ENCODE peak calls at places on chromosomes 13 and 19, in four cellular contexts. K is aorta, R is neural progenitor cell, H is HAP-1. J is an unnamed sample.

GRCh38 chr13:113207890-113208423 is 512 bp downstream of the PCID2 start:
- DNase-seq in K (peak; percentile 62), R (peak; percentile 76), H (peak; percentile 48), J (no peak)

GRCh38 chr13:104106705-104107393 is 1040.6 kb upstream of the SLC10A2 start:
- DNase-seq in K (no peak), R (no peak), H (no peak), J (no peak)

GRCh38 chr13:32025730-32026129 is 5.8 kb upstream of the FRY start:
- DNase-seq in K (no peak), R (peak; percentile 93), H (peak; percentile 63), J (no peak)

GRCh38 chr19:39407644-39408391 is 1.2 kb downstream of the ZFP36 start:
- DNase-seq in K (peak; percentile 72), R (peak; percentile 13), H (no peak), J (peak; percentile 88)

GRCh38 chr13:110520431-110521295 is 40.9 kb downstream of the RAB20 start:
- DNase-seq in K (peak; percentile 94), R (no peak), H (no peak), J (peak; percentile 91)

GRCh38 chr19:51743405-51743804 is 8.3 kb downstream of the FPR1 start:
- DNase-seq in K (no peak), R (no peak), H (no peak), J (no peak)

GRCh38 chr13:102289606-102290005 is 112.2 kb downstream of the FGF14 start:
- DNase-seq in K (no peak), R (no peak), H (no peak), J (no peak)

GRCh38 chr19:14061751-14062557 is at the start of gene PALM3:
- DNase-seq in K (no peak), R (no peak), H (no peak), J (no peak)

GRCh38 chr19:15107056-15108010 is at the start of gene SYDE1:
- DNase-seq in K (peak; percentile 70), R (peak; percentile 89), H (peak; percentile 71), J (no peak)

GRCh38 chr19:54448037-54448773 is 794 bp upstream of the LENG8 start:
- DNase-seq in K (peak; percentile 81), R (peak; percentile 75), H (peak; percentile 69), J (peak; percentile 84)

GRCh38 chr19:57807541-57807940 is 7.2 kb downstream of the ZNF552 start:
- DNase-seq in K (no peak), R (no peak), H (no peak), J (peak; percentile 6)

GRCh38 chr13:47289578-47289977 is 392.7 kb upstream of the HTR2A start:
- DNase-seq in K (no peak), R (peak; percentile 32), H (no peak), J (no peak)

GRCh38 chr19:42176649-42176989 is 40.9 kb downstream of the DEDD2 start:
- DNase-seq in K (no peak), R (peak; percentile 76), H (no peak), J (no peak)

GRCh38 chr19:51094696-51095279 is 12.1 kb upstream of the KLK14 start:
- DNase-seq in K (no peak), R (peak; percentile 84), H (peak; percentile 72), J (no peak)

GRCh38 chr19:8017808-8018207 is 12.4 kb upstream of the ELAVL1 start:
- DNase-seq in K (no peak), R (peak; percentile 52), H (peak; percentile 57), J (no peak)

GRCh38 chr19:32201661-32202060 is 143.7 kb upstream of the ZNF507 start:
- DNase-seq in K (no peak), R (peak; percentile 21), H (no peak), J (no peak)

GRCh38 chr19:1651548-1652394 is 644 bp downstream of the TCF3 start:
- DNase-seq in K (peak; percentile 67), R (peak; percentile 79), H (peak; percentile 46), J (no peak)

GRCh38 chr19:35154535-35155406 is at the start of gene FXYD5:
- DNase-seq in K (peak; percentile 85), R (peak; percentile 72), H (peak; percentile 82), J (peak; percentile 86)

GRCh38 chr13:110680852-110681251 is 25.1 kb downstream of the CARS2 start:
- DNase-seq in K (no peak), R (peak; percentile 46), H (peak; percentile 45), J (no peak)

GRCh38 chr19:9877775-9878510 is 42.8 kb downstream of the PIN1 start:
- DNase-seq in K (no peak), R (no peak), H (no peak), J (no peak)

GRCh38 chr13:27728271-27728670 is 64.0 kb upstream of the GSX1 start:
- DNase-seq in K (no peak), R (peak; percentile 55), H (peak; percentile 42), J (no peak)

GRCh38 chr19:18461471-18461870 is 23.5 kb upstream of the ISYNA1 start:
- DNase-seq in K (no peak), R (no peak), H (no peak), J (no peak)

GRCh38 chr13:113008841-113009240 is 39.8 kb downstream of the MCF2L start:
- DNase-seq in K (no peak), R (no peak), H (no peak), J (no peak)

GRCh38 chr19:3383121-3383722 is 16.8 kb downstream of the NFIC start:
- DNase-seq in K (peak; percentile 72), R (no peak), H (no peak), J (no peak)

GRCh38 chr19:3387645-3388589 is 21.5 kb downstream of the NFIC start:
- DNase-seq in K (peak; percentile 93), R (no peak), H (no peak), J (peak; percentile 93)

GRCh38 chr19:3389446-3389778 is 23.0 kb downstream of the NFIC start:
- DNase-seq in K (no peak), R (no peak), H (no peak), J (no peak)

GRCh38 chr19:3389876-3390361 is 23.5 kb downstream of the NFIC start:
- DNase-seq in K (no peak), R (peak; percentile 73), H (no peak), J (no peak)

DNA sequence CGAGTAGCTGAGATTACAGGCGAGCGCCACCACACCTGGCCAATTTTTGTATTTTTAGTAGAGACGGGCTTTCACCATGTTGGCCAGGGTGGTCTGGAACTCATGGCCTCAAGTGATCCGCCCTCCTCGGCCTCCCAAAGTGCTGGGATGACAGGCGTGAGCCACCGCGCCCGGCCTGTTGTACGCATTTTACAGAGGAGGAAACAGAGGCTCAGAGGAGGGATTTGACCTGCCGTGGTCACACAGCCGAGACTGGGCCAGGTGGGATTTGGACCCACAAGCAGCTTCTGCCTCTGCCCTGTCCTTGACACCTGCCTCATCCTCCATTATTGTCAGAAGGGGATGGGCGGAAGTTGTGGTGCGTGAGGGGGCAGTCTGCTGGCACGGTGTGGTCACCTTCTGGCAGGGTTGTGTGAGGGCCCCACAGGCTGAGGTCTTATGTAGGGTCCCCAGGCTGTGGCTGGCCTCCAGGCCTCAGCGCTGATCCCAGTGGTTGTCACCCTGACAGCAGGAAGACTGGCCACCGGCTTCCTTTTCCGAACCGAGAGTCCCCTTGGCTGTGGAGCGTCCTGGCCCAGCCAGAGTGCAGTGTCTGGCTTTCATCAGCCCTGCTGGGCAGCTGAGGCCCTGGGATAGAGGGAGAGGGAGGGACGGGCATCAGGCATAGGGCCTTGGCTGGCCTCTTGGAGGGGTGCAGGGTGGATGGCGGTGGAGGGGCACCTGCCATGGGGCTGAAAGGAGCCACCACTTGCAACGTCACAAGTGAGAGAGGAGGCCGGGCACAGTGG is 20.3 kb downstream of the NFIC start:
- DNase-seq in K (no peak), R (no peak), H (no peak), J (no peak)
- H3K4me1 ChIP-seq in K (no peaks in the 10 kb centered on the region), R (peaks cover 8% of the 10 kb centered on the region), H (no peaks in the 10 kb centered on the region), J (peaks cover 90% of the 10 kb centered on the region)

DNA sequence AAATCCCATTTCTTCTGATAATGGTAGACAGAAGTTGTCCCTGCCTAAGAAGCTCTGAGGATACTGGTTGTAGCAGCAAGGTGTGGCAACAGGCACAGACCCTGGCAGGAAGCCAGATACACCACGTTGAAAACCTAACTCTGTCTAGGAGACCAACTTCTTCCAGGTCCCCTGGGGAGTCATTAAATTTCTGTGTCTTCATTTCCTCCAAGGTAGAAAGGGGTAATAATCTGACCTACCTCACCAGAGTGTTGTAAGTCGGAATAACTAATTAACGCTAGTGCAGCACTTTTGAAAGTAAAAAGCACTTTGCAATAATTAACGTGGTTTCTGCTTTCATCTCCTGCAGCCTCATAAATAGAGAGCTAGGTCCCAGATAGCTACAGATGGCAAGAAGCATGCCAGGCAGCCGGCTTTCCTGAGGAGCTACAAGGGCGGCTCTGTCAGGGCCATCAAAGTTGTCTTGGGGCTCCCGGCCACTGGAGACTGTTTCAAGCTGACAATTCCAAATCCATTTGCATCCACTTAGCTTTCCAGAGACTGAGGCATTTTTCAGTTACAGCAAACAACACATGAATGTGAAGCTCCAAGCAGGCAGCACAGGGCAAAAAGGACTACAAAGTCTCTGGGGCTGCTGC is 176.2 kb downstream of the FOXO1 start:
- DNase-seq in K (no peak), R (no peak), H (peak; percentile 17), J (no peak)
- H3K4me1 ChIP-seq in K (no peaks in the 10 kb centered on the region), R (no peaks in the 10 kb centered on the region), H (no peaks in the 10 kb centered on the region), J (peaks cover 5% of the 10 kb centered on the region)

GRCh38 chr19:6732803-6733337 is 4.5 kb downstream of the GPR108 start:
- DNase-seq in K (peak; percentile 43), R (no peak), H (no peak), J (peak; percentile 55)

GRCh38 chr19:6730941-6731670 is 6.3 kb downstream of the GPR108 start:
- DNase-seq in K (no peak), R (no peak), H (no peak), J (no peak)

GRCh38 chr19:6733338-6734095 is 3.9 kb downstream of the GPR108 start:
- DNase-seq in K (no peak), R (no peak), H (peak; percentile 38), J (peak; percentile 56)

GRCh38 chr19:6730153-6730804 is 7.1 kb downstream of the GPR108 start:
- DNase-seq in K (peak; percentile 84), R (peak; percentile 76), H (peak; percentile 87), J (peak; percentile 72)

GRCh38 chr19:6731822-6732221 is 5.6 kb downstream of the GPR108 start:
- DNase-seq in K (no peak), R (no peak), H (no peak), J (no peak)
- H3K4me1 ChIP-seq in K (no peaks in the 10 kb centered on the region), R (peaks cover 13% of the 10 kb centered on the region), H (peaks cover 4% of the 10 kb centered on the region), J (peaks cover 8% of the 10 kb centered on the region)

GRCh38 chr19:48627865-48628314 is 8.6 kb downstream of the SPHK2 start:
- DNase-seq in K (no peak), R (no peak), H (no peak), J (no peak)
- H3K4me1 ChIP-seq in K (no peaks in the 10 kb centered on the region), R (peaks cover 17% of the 10 kb centered on the region), H (peaks cover 15% of the 10 kb centered on the region), J (peaks cover 59% of the 10 kb centered on the region)

J was measured in suprapubic skin.